ENCODE peak calls at places on chromosome 21, in ten cellular contexts. A is cardiac fibroblast, J is astrocyte of the spinal cord, R is A549, F is breast epithelium, V is HFF-Myc, Q is GM23338, Z is kidney, K is HCT116, M is choroid plexus epithelial cell. E is an unnamed sample.

GRCh38 chr21:31766895-31767294 is 35.0 kb upstream of the SCAF4 start:
- DNase-seq in A (no peak), J (no peak), R (no peak), F (no peak), V (no peak), Q (no peak), Z (no peak), K (no peak), M (no peak), E (no peak)

GRCh38 chr21:38170283-38170682 is 86.5 kb upstream of the KCNJ15 start:
- DNase-seq in A (peak; percentile 59), J (peak; percentile 61), R (peak; percentile 57), F (no peak), V (no peak), Q (peak; percentile 68), Z (no peak), K (no peak), M (peak; percentile 38), E (peak; percentile 58)

GRCh38 chr21:37071561-37072238 is 1.2 kb downstream of the PIGP start:
- DNase-seq in A (peak; percentile 87), J (peak; percentile 64), R (peak; percentile 70), F (peak; percentile 70), V (no peak), Q (peak; percentile 20), Z (peak; percentile 77), K (no peak), M (peak; percentile 78), E (no peak)

GRCh38 chr21:37821791-37822450 is 94.3 kb downstream of the KCNJ6 start:
- DNase-seq in A (peak; percentile 42), J (no peak), R (no peak), F (no peak), V (no peak), Q (no peak), Z (no peak), K (no peak), M (peak; percentile 18), E (no peak)

GRCh38 chr21:23743821-23744220 is 1863.5 kb downstream of the MRPL39 start:
- DNase-seq in A (no peak), J (no peak), R (no peak), F (no peak), V (no peak), Q (no peak), Z (no peak), K (no peak), M (no peak), E (no peak)

GRCh38 chr21:39221282-39221996 is 38.2 kb upstream of the PSMG1 start:
- DNase-seq in A (no peak), J (no peak), R (no peak), F (no peak), V (no peak), Q (no peak), Z (no peak), K (no peak), M (no peak), E (peak; percentile 74)

GRCh38 chr21:31234936-31235335 is 109.1 kb downstream of the TIAM1 start:
- DNase-seq in A (no peak), J (no peak), R (no peak), F (no peak), V (no peak), Q (no peak), Z (no peak), K (no peak), M (no peak), E (no peak)

GRCh38 chr21:43975469-43976098 is 36.5 kb upstream of the TRAPPC10 start:
- DNase-seq in A (peak; percentile 67), J (peak; percentile 58), R (peak; percentile 50), F (peak; percentile 66), V (peak; percentile 19), Q (peak; percentile 82), Z (peak; percentile 89), K (peak; percentile 27), M (peak; percentile 78), E (peak; percentile 93)

GRCh38 chr21:31993826-31994791 is 121.3 kb downstream of the HUNK start:
- DNase-seq in A (no peak), J (no peak), R (no peak), F (no peak), V (no peak), Q (no peak), Z (no peak), K (no peak), M (no peak), E (no peak)

GRCh38 chr21:29258626-29259335 is 39.9 kb upstream of the BACH1 start:
- DNase-seq in A (peak; percentile 83), J (peak; percentile 80), R (peak; percentile 32), F (no peak), V (peak; percentile 77), Q (no peak), Z (no peak), K (no peak), M (peak; percentile 84), E (no peak)

GRCh38 chr21:43365611-43366426 is 61.1 kb downstream of the SIK1 start:
- DNase-seq in A (no peak), J (no peak), R (no peak), F (no peak), V (no peak), Q (no peak), Z (no peak), K (no peak), M (no peak), E (peak; percentile 51)

GRCh38 chr21:34795152-34796141 is 126.7 kb downstream of the CLIC6 start:
- DNase-seq in A (peak; percentile 82), J (peak; percentile 68), R (peak; percentile 75), F (peak; percentile 58), V (no peak), Q (no peak), Z (no peak), K (peak; percentile 61), M (peak; percentile 71), E (no peak)

DNA sequence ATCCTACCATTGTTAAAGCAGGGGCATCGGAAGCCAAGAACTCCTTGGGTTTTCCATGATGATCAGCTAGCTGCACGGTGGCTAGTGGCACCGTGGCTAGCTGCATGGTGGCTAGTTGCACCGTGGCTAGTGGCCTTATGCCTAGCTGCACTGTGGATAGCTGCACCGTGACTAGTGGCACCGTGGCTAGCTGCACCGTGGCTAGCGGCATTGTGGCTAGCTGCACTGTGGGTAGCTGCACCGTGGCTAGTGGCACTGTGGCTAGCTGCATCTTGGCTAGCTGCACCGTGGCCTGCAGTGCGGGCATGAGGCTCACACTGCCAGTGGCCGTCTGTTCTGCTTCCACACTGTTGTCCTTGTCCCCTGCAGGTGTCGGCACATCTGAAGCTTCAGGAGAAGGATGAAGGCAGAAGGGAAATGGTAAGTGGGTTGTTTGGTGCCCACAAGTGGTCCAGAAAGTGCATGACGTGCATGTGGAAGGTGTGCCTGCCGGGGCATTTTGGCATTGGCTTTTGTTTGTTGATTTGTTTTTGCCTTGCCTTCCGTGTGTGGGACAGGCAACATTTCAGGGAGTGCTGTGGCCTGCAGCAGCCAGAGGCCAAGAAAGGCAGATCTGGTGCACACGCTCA is 38.6 kb downstream of the TFF3 start:
- DNase-seq in A (no peak), J (no peak), R (no peak), F (no peak), V (no peak), Q (no peak), Z (peak; percentile 59), K (no peak), M (peak; percentile 7), E (peak; percentile 49)
- TF ChIP-seq CTCF in A (no peak), J (peak; percentile 5), R (no peak), F (no peak), V (no peak), Q (no peak), Z (no peak), K (peak; percentile 5), M (peak; percentile 34), E (no peak)

DNA sequence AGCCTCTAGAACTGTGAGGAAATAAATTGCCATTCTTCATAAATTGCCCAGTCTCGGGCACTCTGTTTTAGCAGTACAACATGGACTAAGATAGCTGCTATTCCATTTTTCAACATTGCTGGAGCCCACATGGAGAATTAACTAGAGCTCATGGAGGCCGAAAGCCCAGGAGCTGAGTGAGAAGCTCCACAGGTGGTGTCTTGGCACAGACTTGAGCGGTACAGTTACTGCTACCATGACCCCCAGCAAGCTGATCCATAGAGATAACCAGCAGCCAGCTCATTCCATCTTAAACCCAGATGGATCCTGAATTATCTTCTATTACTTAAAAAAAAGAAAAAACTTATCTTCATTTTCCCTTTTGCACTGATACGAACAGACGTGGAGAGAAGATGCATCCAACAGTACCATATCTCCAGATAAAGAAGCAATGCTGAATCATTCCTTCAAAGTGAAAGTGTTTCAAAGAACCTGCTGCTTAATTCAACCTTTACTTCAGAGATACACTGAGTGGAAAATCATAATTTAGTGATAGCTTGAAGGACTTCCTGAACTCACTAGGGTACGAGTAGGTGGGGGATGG is 115.1 kb downstream of the SETD4 start:
- DNase-seq in A (no peak), J (no peak), R (no peak), F (no peak), V (no peak), Q (no peak), Z (no peak), K (no peak), M (no peak), E (no peak)
- TF ChIP-seq CTCF in A (no peak), J (no peak), R (no peak), F (no peak), V (no peak), Q (no peak), Z (no peak), K (no peak), M (no peak), E (no peak)

DNA sequence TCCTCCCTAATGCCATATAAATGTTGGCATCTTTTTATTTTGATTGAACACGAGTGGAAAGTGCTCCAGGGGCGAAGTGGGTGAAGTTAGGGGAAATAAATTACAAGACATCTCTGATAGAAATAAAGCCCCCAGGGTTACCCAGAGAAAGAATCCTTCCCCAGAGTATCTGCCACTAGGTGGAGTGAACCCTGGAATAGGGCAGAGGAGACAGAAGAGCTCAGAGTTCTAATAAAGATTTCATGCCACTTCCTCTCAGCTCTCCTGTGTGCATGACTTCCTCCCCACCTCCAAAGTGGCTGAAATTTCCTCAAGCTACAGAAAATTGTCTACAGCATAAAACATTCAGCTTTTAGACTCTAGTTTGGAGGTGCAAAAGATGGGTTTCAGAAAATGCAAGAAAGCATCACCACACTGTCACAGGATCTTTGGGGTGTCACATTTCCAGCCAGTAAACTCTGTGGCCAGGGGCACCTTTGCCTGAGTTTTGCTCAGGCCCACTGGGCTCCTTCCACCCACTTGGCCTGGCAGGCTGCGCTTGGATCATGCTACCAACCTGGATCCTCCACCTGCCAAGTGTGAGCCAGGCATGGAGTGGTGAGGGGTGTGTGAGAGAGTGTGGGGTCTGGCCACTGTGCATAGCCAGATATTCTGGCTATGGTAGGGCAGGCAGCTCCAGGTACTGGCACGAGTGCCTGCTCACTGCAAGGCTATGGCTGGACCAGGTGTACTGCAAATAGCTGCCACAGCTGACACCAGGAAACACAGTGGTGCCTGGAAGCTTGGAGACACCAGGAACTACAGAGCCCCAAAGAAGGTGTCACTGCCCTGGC is 208.8 kb upstream of the USP25 start:
- DNase-seq in A (peak; percentile 5), J (no peak), R (no peak), F (no peak), V (no peak), Q (peak; percentile 61), Z (no peak), K (no peak), M (peak; percentile 31), E (no peak)
- TF ChIP-seq CTCF in A (peak; percentile 35), J (peak; percentile 23), R (no peak), F (no peak), V (peak; percentile 52), Q (peak; percentile 53), Z (no peak), K (peak; percentile 15), M (peak; percentile 65), E (no peak)

DNA sequence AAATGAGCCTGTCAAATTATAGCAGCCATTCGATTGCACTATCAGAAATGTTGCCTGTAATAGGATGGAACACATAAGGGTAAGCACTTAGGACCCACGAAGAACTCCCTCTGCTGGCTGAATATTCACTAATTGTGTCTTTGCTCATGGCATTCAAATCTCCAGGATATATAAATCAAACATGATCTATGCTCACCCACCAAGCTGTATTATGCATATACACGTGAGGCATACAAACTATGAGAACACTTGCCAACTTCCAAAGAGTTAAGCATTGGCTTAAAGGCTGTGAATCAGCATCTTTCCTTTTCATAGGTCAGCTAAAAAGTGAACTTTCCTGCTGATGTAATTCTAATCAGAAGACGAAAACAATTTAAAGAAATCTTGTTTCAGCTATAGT is 34.5 kb downstream of the TMPRSS15 start:
- DNase-seq in A (no peak), J (peak; percentile 39), R (peak; percentile 6), F (no peak), V (no peak), Q (peak; percentile 54), Z (no peak), K (no peak), M (peak; percentile 72), E (no peak)
- TF ChIP-seq CTCF in A (no peak), J (peak; percentile 48), R (no peak), F (no peak), V (no peak), Q (peak; percentile 63), Z (peak; percentile 14), K (no peak), M (peak; percentile 64), E (peak; percentile 10)

E was measured in left lung.